ENCODE peak calls at places on chromosomes 3 and 15, in ten cellular contexts. One of them, this sample, is unnamed.

GRCh38 chr15:94312946-94313345 is 81.6 kb downstream of the MCTP2 start:
- DNase-seq in right atrium auricular region: no peak
- DNase-seq in ELR: no peak
- DNase-seq in COR-L47: no peak
- DNase-seq in astrocyte of the spinal cord: peak; percentile 60
- DNase-seq in AG04450: no peak
- DNase-seq in CD4-positive, CD25-positive, alpha-beta regulatory T cell: no peak
- DNase-seq in stimulated activated CD8-positive, alpha-beta memory T cell treated with anti-CD3 and anti-CD28 coated beads, Interleukin-4, amount 100 ng/mL, for 24 hours: no peak
- DNase-seq in BJ: no peak
- DNase-seq in substantia nigra: no peak
- DNase-seq in this sample: no peak

GRCh38 chr3:161851941-161852566 is 355.4 kb downstream of the OTOL1 start:
- DNase-seq in right atrium auricular region: no peak
- DNase-seq in ELR: peak; percentile 66
- DNase-seq in COR-L47: peak; percentile 41
- DNase-seq in astrocyte of the spinal cord: peak; percentile 55
- DNase-seq in AG04450: peak; percentile 4
- DNase-seq in CD4-positive, CD25-positive, alpha-beta regulatory T cell: no peak
- DNase-seq in stimulated activated CD8-positive, alpha-beta memory T cell treated with anti-CD3 and anti-CD28 coated beads, Interleukin-4, amount 100 ng/mL, for 24 hours: no peak
- DNase-seq in BJ: no peak
- DNase-seq in substantia nigra: no peak
- DNase-seq in this sample: peak; percentile 68

GRCh38 chr3:107523361-107524213 is 825 bp downstream of the BBX start:
- DNase-seq in right atrium auricular region: peak; percentile 59
- DNase-seq in ELR: peak; percentile 65
- DNase-seq in COR-L47: peak; percentile 63
- DNase-seq in astrocyte of the spinal cord: peak; percentile 51
- DNase-seq in AG04450: no peak
- DNase-seq in CD4-positive, CD25-positive, alpha-beta regulatory T cell: peak; percentile 35
- DNase-seq in stimulated activated CD8-positive, alpha-beta memory T cell treated with anti-CD3 and anti-CD28 coated beads, Interleukin-4, amount 100 ng/mL, for 24 hours: peak; percentile 15
- DNase-seq in BJ: no peak
- DNase-seq in substantia nigra: peak; percentile 42
- DNase-seq in this sample: peak; percentile 60

GRCh38 chr15:63892794-63893441 is 59.2 kb upstream of the HERC1 start:
- DNase-seq in right atrium auricular region: no peak
- DNase-seq in ELR: no peak
- DNase-seq in COR-L47: no peak
- DNase-seq in astrocyte of the spinal cord: no peak
- DNase-seq in AG04450: no peak
- DNase-seq in CD4-positive, CD25-positive, alpha-beta regulatory T cell: peak; percentile 10
- DNase-seq in stimulated activated CD8-positive, alpha-beta memory T cell treated with anti-CD3 and anti-CD28 coated beads, Interleukin-4, amount 100 ng/mL, for 24 hours: peak; percentile 72
- DNase-seq in BJ: no peak
- DNase-seq in substantia nigra: no peak
- DNase-seq in this sample: no peak

GRCh38 chr15:68843425-68844311 is 23.0 kb upstream of the ANP32A start:
- DNase-seq in right atrium auricular region: no peak
- DNase-seq in ELR: peak; percentile 12
- DNase-seq in COR-L47: no peak
- DNase-seq in astrocyte of the spinal cord: peak; percentile 25
- DNase-seq in AG04450: no peak
- DNase-seq in CD4-positive, CD25-positive, alpha-beta regulatory T cell: no peak
- DNase-seq in stimulated activated CD8-positive, alpha-beta memory T cell treated with anti-CD3 and anti-CD28 coated beads, Interleukin-4, amount 100 ng/mL, for 24 hours: peak; percentile 19
- DNase-seq in BJ: no peak
- DNase-seq in substantia nigra: no peak
- DNase-seq in this sample: peak; percentile 78

GRCh38 chr15:52392008-52392687 is 96.5 kb upstream of the MYO5C start:
- DNase-seq in right atrium auricular region: no peak
- DNase-seq in ELR: peak; percentile 77
- DNase-seq in COR-L47: no peak
- DNase-seq in astrocyte of the spinal cord: no peak
- DNase-seq in AG04450: no peak
- DNase-seq in CD4-positive, CD25-positive, alpha-beta regulatory T cell: no peak
- DNase-seq in stimulated activated CD8-positive, alpha-beta memory T cell treated with anti-CD3 and anti-CD28 coated beads, Interleukin-4, amount 100 ng/mL, for 24 hours: no peak
- DNase-seq in BJ: peak; percentile 30
- DNase-seq in substantia nigra: no peak
- DNase-seq in this sample: no peak

GRCh38 chr3:134317106-134317947 is 56.9 kb downstream of the AMOTL2 start:
- DNase-seq in right atrium auricular region: peak; percentile 52
- DNase-seq in ELR: peak; percentile 74
- DNase-seq in COR-L47: no peak
- DNase-seq in astrocyte of the spinal cord: peak; percentile 50
- DNase-seq in AG04450: no peak
- DNase-seq in CD4-positive, CD25-positive, alpha-beta regulatory T cell: no peak
- DNase-seq in stimulated activated CD8-positive, alpha-beta memory T cell treated with anti-CD3 and anti-CD28 coated beads, Interleukin-4, amount 100 ng/mL, for 24 hours: no peak
- DNase-seq in BJ: peak; percentile 31
- DNase-seq in substantia nigra: no peak
- DNase-seq in this sample: no peak

GRCh38 chr3:53808496-53808895 is 37.7 kb downstream of the CHDH start:
- DNase-seq in right atrium auricular region: no peak
- DNase-seq in ELR: no peak
- DNase-seq in COR-L47: no peak
- DNase-seq in astrocyte of the spinal cord: no peak
- DNase-seq in AG04450: no peak
- DNase-seq in CD4-positive, CD25-positive, alpha-beta regulatory T cell: no peak
- DNase-seq in stimulated activated CD8-positive, alpha-beta memory T cell treated with anti-CD3 and anti-CD28 coated beads, Interleukin-4, amount 100 ng/mL, for 24 hours: no peak
- DNase-seq in BJ: no peak
- DNase-seq in substantia nigra: no peak
- DNase-seq in this sample: no peak

GRCh38 chr3:3053974-3054373 is 56.2 kb downstream of the IL5RA start:
- DNase-seq in right atrium auricular region: no peak
- DNase-seq in ELR: no peak
- DNase-seq in COR-L47: no peak
- DNase-seq in astrocyte of the spinal cord: no peak
- DNase-seq in AG04450: no peak
- DNase-seq in CD4-positive, CD25-positive, alpha-beta regulatory T cell: no peak
- DNase-seq in stimulated activated CD8-positive, alpha-beta memory T cell treated with anti-CD3 and anti-CD28 coated beads, Interleukin-4, amount 100 ng/mL, for 24 hours: no peak
- DNase-seq in BJ: no peak
- DNase-seq in substantia nigra: no peak
- DNase-seq in this sample: no peak

GRCh38 chr15:98321916-98322315 is 326.4 kb upstream of the IGF1R start:
- DNase-seq in right atrium auricular region: no peak
- DNase-seq in ELR: no peak
- DNase-seq in COR-L47: no peak
- DNase-seq in astrocyte of the spinal cord: no peak
- DNase-seq in AG04450: no peak
- DNase-seq in CD4-positive, CD25-positive, alpha-beta regulatory T cell: no peak
- DNase-seq in stimulated activated CD8-positive, alpha-beta memory T cell treated with anti-CD3 and anti-CD28 coated beads, Interleukin-4, amount 100 ng/mL, for 24 hours: no peak
- DNase-seq in BJ: no peak
- DNase-seq in substantia nigra: no peak
- DNase-seq in this sample: peak; percentile 87

GRCh38 chr3:28859897-28860296 is 421.0 kb upstream of the RBMS3 start:
- DNase-seq in right atrium auricular region: no peak
- DNase-seq in ELR: no peak
- DNase-seq in COR-L47: no peak
- DNase-seq in astrocyte of the spinal cord: no peak
- DNase-seq in AG04450: no peak
- DNase-seq in CD4-positive, CD25-positive, alpha-beta regulatory T cell: no peak
- DNase-seq in stimulated activated CD8-positive, alpha-beta memory T cell treated with anti-CD3 and anti-CD28 coated beads, Interleukin-4, amount 100 ng/mL, for 24 hours: no peak
- DNase-seq in BJ: no peak
- DNase-seq in substantia nigra: no peak
- DNase-seq in this sample: no peak

GRCh38 chr3:170233532-170233931 is 11.3 kb downstream of the PRKCI start:
- DNase-seq in right atrium auricular region: no peak
- DNase-seq in ELR: peak; percentile 63
- DNase-seq in COR-L47: no peak
- DNase-seq in astrocyte of the spinal cord: peak; percentile 52
- DNase-seq in AG04450: peak; percentile 68
- DNase-seq in CD4-positive, CD25-positive, alpha-beta regulatory T cell: no peak
- DNase-seq in stimulated activated CD8-positive, alpha-beta memory T cell treated with anti-CD3 and anti-CD28 coated beads, Interleukin-4, amount 100 ng/mL, for 24 hours: no peak
- DNase-seq in BJ: peak; percentile 55
- DNase-seq in substantia nigra: no peak
- DNase-seq in this sample: no peak

GRCh38 chr15:70475921-70476320 is 287.4 kb downstream of the UACA start:
- DNase-seq in right atrium auricular region: no peak
- DNase-seq in ELR: peak; percentile 39
- DNase-seq in COR-L47: no peak
- DNase-seq in astrocyte of the spinal cord: peak; percentile 19
- DNase-seq in AG04450: no peak
- DNase-seq in CD4-positive, CD25-positive, alpha-beta regulatory T cell: no peak
- DNase-seq in stimulated activated CD8-positive, alpha-beta memory T cell treated with anti-CD3 and anti-CD28 coated beads, Interleukin-4, amount 100 ng/mL, for 24 hours: no peak
- DNase-seq in BJ: no peak
- DNase-seq in substantia nigra: no peak
- DNase-seq in this sample: no peak

GRCh38 chr3:41334426-41334825 is 135.1 kb downstream of the CTNNB1 start:
- DNase-seq in right atrium auricular region: no peak
- DNase-seq in ELR: no peak
- DNase-seq in COR-L47: no peak
- DNase-seq in astrocyte of the spinal cord: no peak
- DNase-seq in AG04450: no peak
- DNase-seq in CD4-positive, CD25-positive, alpha-beta regulatory T cell: no peak
- DNase-seq in stimulated activated CD8-positive, alpha-beta memory T cell treated with anti-CD3 and anti-CD28 coated beads, Interleukin-4, amount 100 ng/mL, for 24 hours: no peak
- DNase-seq in BJ: no peak
- DNase-seq in substantia nigra: no peak
- DNase-seq in this sample: no peak

GRCh38 chr15:95503640-95504225 is 826.8 kb upstream of the NR2F2 start:
- DNase-seq in right atrium auricular region: no peak
- DNase-seq in ELR: no peak
- DNase-seq in COR-L47: no peak
- DNase-seq in astrocyte of the spinal cord: no peak
- DNase-seq in AG04450: no peak
- DNase-seq in CD4-positive, CD25-positive, alpha-beta regulatory T cell: no peak
- DNase-seq in stimulated activated CD8-positive, alpha-beta memory T cell treated with anti-CD3 and anti-CD28 coated beads, Interleukin-4, amount 100 ng/mL, for 24 hours: no peak
- DNase-seq in BJ: no peak
- DNase-seq in substantia nigra: no peak
- DNase-seq in this sample: no peak

GRCh38 chr3:172305974-172306373 is 142.3 kb downstream of the GHSR start:
- DNase-seq in right atrium auricular region: no peak
- DNase-seq in ELR: no peak
- DNase-seq in COR-L47: no peak
- DNase-seq in astrocyte of the spinal cord: no peak
- DNase-seq in AG04450: no peak
- DNase-seq in CD4-positive, CD25-positive, alpha-beta regulatory T cell: no peak
- DNase-seq in stimulated activated CD8-positive, alpha-beta memory T cell treated with anti-CD3 and anti-CD28 coated beads, Interleukin-4, amount 100 ng/mL, for 24 hours: no peak
- DNase-seq in BJ: no peak
- DNase-seq in substantia nigra: no peak
- DNase-seq in this sample: no peak

This sample was measured in NCI-H1417.